ENCODE peak calls at places on chromosomes 12 and 14, in nine cellular contexts. K is ACHN; J is stimulated activated CD4-positive, alpha-beta T cell treated with anti-CD3 and anti-CD28 coated beads, Interleukin-15, amount 100 ng/mL, for 1 hour; L is NCI-H1092 treated with DMSO at 0.1 percent for 48 hours; W is effector CD4-positive, alpha-beta T cell; F is C1 segment of cervical spinal cord; V is GM06990; D is LHCN-M2; M is RPMI7951. S is an unnamed sample.

GRCh38 chr14:71198681-71199080 is 291.4 kb downstream of the PCNX1 start:
- DNase-seq in D (no peak), L (no peak), W (no peak), F (no peak), M (no peak), K (no peak), J (no peak), V (no peak), S (no peak)

GRCh38 chr12:55362675-55363074 is at the start of gene OR6C75:
- DNase-seq in F (no peak), K (no peak), M (no peak), W (no peak), L (no peak), J (no peak), D (no peak), V (no peak), S (no peak)

GRCh38 chr12:122946690-122947271 is 19.5 kb downstream of the ABCB9 start:
- DNase-seq in F (no peak), D (peak), V (peak), K (peak), J (peak), M (peak), L (no peak), W (peak), S (peak)

GRCh38 chr12:111596985-111597730 is 2.0 kb downstream of the ATXN2 start:
- DNase-seq in F (peak), V (peak), D (peak), W (peak), J (peak), M (peak), K (peak), L (peak), S (no peak)

GRCh38 chr12:66438601-66439000 is 136.3 kb downstream of the HELB start:
- DNase-seq in L (no peak), F (no peak), M (peak), J (no peak), W (no peak), D (peak), K (peak), V (no peak), S (no peak)

GRCh38 chr12:2614341-2614740 is 180.4 kb upstream of the FKBP4 start:
- DNase-seq in W (no peak), K (peak), D (peak), J (no peak), L (no peak), F (no peak), M (peak), V (no peak), S (no peak)

GRCh38 chr12:114735680-114736374 is 51.9 kb upstream of the TBX3 start:
- DNase-seq in K (no peak), F (no peak), W (no peak), V (no peak), J (no peak), D (no peak), M (no peak), L (no peak), S (no peak)

GRCh38 chr14:89870335-89870734 is 84.2 kb downstream of the EFCAB11 start:
- DNase-seq in M (no peak), L (no peak), V (no peak), W (no peak), J (no peak), F (no peak), K (no peak), D (peak), S (no peak)

GRCh38 chr12:116642683-116643082 is 83.5 kb downstream of the MAP1LC3B2 start:
- DNase-seq in M (no peak), K (no peak), F (no peak), J (no peak), L (no peak), W (no peak), D (peak), V (no peak), S (no peak)

GRCh38 chr14:60515244-60515695 is 6.3 kb downstream of the SIX6 start:
- DNase-seq in D (no peak), V (no peak), L (no peak), J (no peak), W (no peak), M (no peak), K (no peak), F (no peak), S (no peak)

GRCh38 chr14:78959674-78960264 is 789.6 kb downstream of the NRXN3 start:
- DNase-seq in M (peak), W (peak), L (peak), V (peak), J (peak), K (peak), D (peak), F (peak), S (peak)

S was measured in CD8-positive, alpha-beta memory T cell.